ENCODE peak calls at places on chromosomes 7 and 10, in four cellular contexts. E is GM03348; L is activated naive CD4-positive, alpha-beta T cell treated with anti-CD3 and anti-CD28 coated beads for 36 hours; P is non-pigmented ciliary epithelial cell. A is an unnamed sample.

GRCh38 chr7:128917061-128917460 is 6.6 kb upstream of the KCP start:
- DNase-seq in P (no peak), L (no peak), E (no peak), A (no peak)

GRCh38 chr10:18158698-18159342 is 18.6 kb downstream of the CACNB2 start:
- DNase-seq in P (no peak), E (no peak), L (no peak), A (no peak)

GRCh38 chr10:78820007-78820362 is 248.8 kb upstream of the ZMIZ1 start:
- DNase-seq in P (no peak), E (no peak), L (no peak), A (no peak)

GRCh38 chr7:16677978-16678494 is 32.1 kb downstream of the BZW2 start:
- DNase-seq in P (no peak), L (no peak), E (no peak), A (no peak)

GRCh38 chr7:131610007-131610406 is 53.6 kb upstream of the PODXL start:
- DNase-seq in E (no peak), L (no peak), P (no peak), A (no peak)

GRCh38 chr10:94397549-94398370 is 4.6 kb upstream of the TBC1D12 start:
- DNase-seq in P (no peak), L (no peak), E (peak), A (no peak)

GRCh38 chr7:10779465-10780399 is 193.9 kb upstream of the PHF14 start:
- DNase-seq in L (no peak), E (no peak), P (no peak), A (no peak)

GRCh38 chr7:20798081-20798693 is 11.5 kb upstream of the SP8 start:
- DNase-seq in E (peak), P (no peak), L (peak), A (peak)

GRCh38 chr7:25913574-25914224 is 238.3 kb upstream of the NFE2L3 start:
- DNase-seq in L (no peak), P (no peak), E (no peak), A (no peak)

GRCh38 chr10:11255796-11256444 is 238.2 kb downstream of the CELF2 start:
- DNase-seq in L (no peak), E (no peak), P (no peak), A (no peak)

GRCh38 chr10:129171816-129172215 is 295.2 kb upstream of the MGMT start:
- DNase-seq in L (no peak), E (no peak), P (no peak), A (no peak)

GRCh38 chr10:49308881-49309280 is 9.9 kb downstream of the C10orf71 start:
- DNase-seq in E (no peak), P (no peak), L (no peak), A (no peak)

GRCh38 chr7:103307487-103308231 is 10.4 kb downstream of the PMPCB start:
- DNase-seq in E (no peak), P (no peak), L (no peak), A (no peak)

GRCh38 chr7:12111461-12112405 is 99.4 kb upstream of the TMEM106B start:
- DNase-seq in L (peak), P (no peak), E (peak), A (peak)

GRCh38 chr10:13816195-13816926 is 229.6 kb downstream of the PRPF18 start:
- DNase-seq in E (peak), L (no peak), P (no peak), A (no peak)

GRCh38 chr7:28536259-28536658 is 123.9 kb downstream of the CREB5 start:
- DNase-seq in P (no peak), E (peak), L (no peak), A (no peak)

GRCh38 chr7:54090652-54091213 is 451.4 kb upstream of the VSTM2A start:
- DNase-seq in L (no peak), P (no peak), E (no peak), A (no peak)

GRCh38 chr7:44155191-44156185 is 14.4 kb upstream of the MYL7 start:
- DNase-seq in E (no peak), P (no peak), L (no peak), A (no peak)

GRCh38 chr7:33739286-33739685 is 166.1 kb upstream of the BMPER start:
- DNase-seq in P (no peak), E (no peak), L (no peak), A (no peak)

GRCh38 chr7:106618480-106618879 is 42.5 kb downstream of the CCDC71L start:
- DNase-seq in E (peak), L (no peak), P (no peak), A (no peak)

GRCh38 chr10:118002581-118002980 is 44.2 kb downstream of the RAB11FIP2 start:
- DNase-seq in E (no peak), L (peak), P (no peak), A (no peak)

GRCh38 chr10:78846071-78846470 is 222.7 kb upstream of the ZMIZ1 start:
- DNase-seq in E (no peak), P (no peak), L (no peak), A (no peak)

GRCh38 chr10:22681783-22682183 is 32.6 kb downstream of the PIP4K2A start:
- DNase-seq in P (no peak), E (peak), L (peak), A (peak)

GRCh38 chr10:25522294-25522693 is 347.5 kb downstream of the GPR158 start:
- DNase-seq in L (no peak), E (no peak), P (no peak), A (no peak)

GRCh38 chr7:131325179-131325840 is 2.4 kb upstream of the MKLN1 start:
- DNase-seq in L (peak), E (no peak), P (no peak), A (no peak)

GRCh38 chr7:49243521-49243920 is 319.2 kb downstream of the CDC14C start:
- DNase-seq in L (no peak), E (no peak), P (no peak), A (no peak)

GRCh38 chr10:122461729-122462532 is 578 bp downstream of the HTRA1 start:
- DNase-seq in P (no peak), E (peak), L (no peak), A (no peak)